ENCODE peak calls at places on chromosomes 3 and 15, in four cellular contexts. G is HCT116, X is K562, Z is HepG2. C is an unnamed sample.

GRCh38 chr3:23877324-23877980 is 39.3 kb downstream of the NKIRAS1 start:
- DNase-seq in Z (peak; percentile 25), G (no peak), X (no peak), C (no peak)

GRCh38 chr3:139112230-139112558 is 67.5 kb upstream of the PRR23C start:
- DNase-seq in Z (no peak), X (no peak), G (no peak), C (no peak)

GRCh38 chr3:20575153-20575552 is 389.1 kb upstream of the SGO1 start:
- DNase-seq in Z (no peak), X (no peak), G (no peak), C (no peak)

GRCh38 chr15:51917493-51917892 is 54.1 kb downstream of the LEO1 start:
- DNase-seq in G (peak; percentile 64), Z (peak; percentile 50), X (peak; percentile 29), C (peak; percentile 33)

GRCh38 chr3:36480916-36481648 is 100.8 kb downstream of the STAC start:
- DNase-seq in G (no peak), Z (no peak), X (no peak), C (no peak)

GRCh38 chr3:131526801-131527347 is 24.1 kb upstream of the MRPL3 start:
- DNase-seq in Z (peak; percentile 32), X (peak; percentile 34), G (no peak), C (peak; percentile 49)

GRCh38 chr15:65110676-65111292 is 4.2 kb downstream of the UBAP1L start:
- DNase-seq in X (no peak), Z (no peak), G (no peak), C (no peak)

GRCh38 chr3:189270248-189270832 is 98.6 kb downstream of the TPRG1 start:
- DNase-seq in G (peak; percentile 73), X (no peak), Z (peak; percentile 47), C (peak; percentile 63)

GRCh38 chr3:39548282-39548681 is 80.8 kb downstream of the MOBP start:
- DNase-seq in X (no peak), Z (no peak), G (no peak), C (no peak)

GRCh38 chr15:33242165-33242564 is 47.7 kb upstream of the FMN1 start:
- DNase-seq in G (no peak), X (no peak), Z (peak; percentile 10), C (no peak)

GRCh38 chr3:196650740-196651311 is 11.3 kb downstream of the NRROS start:
- DNase-seq in G (no peak), Z (peak; percentile 36), X (peak; percentile 45), C (no peak)

GRCh38 chr3:117562000-117562399 is 852.4 kb downstream of the TUSC7 start:
- DNase-seq in X (no peak), G (no peak), Z (no peak), C (no peak)

GRCh38 chr3:169760479-169760878 is 4.4 kb downstream of the TERC start:
- DNase-seq in Z (no peak), G (no peak), X (peak; percentile 33), C (no peak)

GRCh38 chr3:100682056-100682853 is 27.0 kb upstream of the TFG start:
- DNase-seq in G (no peak), X (no peak), Z (no peak), C (no peak)

GRCh38 chr3:133917144-133917543 is 21.5 kb upstream of the RAB6B start:
- DNase-seq in Z (no peak), X (no peak), G (no peak), C (no peak)

GRCh38 chr3:4571690-4572334 is 78.7 kb downstream of the ITPR1 start:
- DNase-seq in X (no peak), G (no peak), Z (peak; percentile 69), C (no peak)

GRCh38 chr3:186218423-186218822 is 109.5 kb upstream of the ETV5 start:
- DNase-seq in G (no peak), Z (no peak), X (no peak), C (no peak)

GRCh38 chr3:45187597-45188210 is 38.4 kb downstream of the TMEM158 start:
- DNase-seq in Z (no peak), G (no peak), X (no peak), C (no peak)

GRCh38 chr3:70471464-70472342 is 159.3 kb upstream of the MDFIC2 start:
- DNase-seq in X (no peak), G (no peak), Z (no peak), C (no peak)

GRCh38 chr15:85311647-85312046 is 68.8 kb upstream of the AKAP13 start:
- DNase-seq in Z (no peak), G (no peak), X (no peak), C (no peak)

GRCh38 chr3:45976191-45977091 is 19.2 kb downstream of the FYCO1 start:
- DNase-seq in X (no peak), Z (no peak), G (no peak), C (no peak)

GRCh38 chr15:101267320-101268104 is 9.8 kb downstream of the SELENOS start:
- DNase-seq in X (peak; percentile 23), Z (no peak), G (no peak), C (no peak)

GRCh38 chr3:8742921-8743605 is 9.5 kb downstream of the CAV3 start:
- DNase-seq in Z (no peak), G (no peak), X (no peak), C (no peak)

GRCh38 chr3:104460477-104461406 is 906.0 kb upstream of the ALCAM start:
- DNase-seq in X (no peak), G (peak; percentile 35), Z (no peak), C (peak; percentile 47)

GRCh38 chr3:182979719-182980191 is 583 bp downstream of the DCUN1D1 start:
- DNase-seq in G (no peak), Z (peak; percentile 12), X (peak; percentile 24), C (no peak)

GRCh38 chr3:49718419-49719213 is 868 bp downstream of the AMIGO3 start:
- DNase-seq in X (no peak), G (no peak), Z (no peak), C (no peak)

GRCh38 chr3:32910954-32911353 is 40.5 kb upstream of the CCR4 start:
- DNase-seq in X (no peak), G (no peak), Z (no peak), C (no peak)

GRCh38 chr3:32909999-32910398 is 41.4 kb upstream of the CCR4 start:
- DNase-seq in Z (no peak), G (no peak), X (peak; percentile 2), C (no peak)

GRCh38 chr3:32912046-32912445 is 39.4 kb upstream of the CCR4 start:
- DNase-seq in X (no peak), G (no peak), Z (no peak), C (no peak)

GRCh38 chr3:32913790-32914446 is 37.5 kb upstream of the CCR4 start:
- DNase-seq in Z (no peak), G (no peak), X (no peak), C (no peak)
- TF ChIP-seq YY1 in Z (no peak), G (no peak), X (no peak), C (no peak)

GRCh38 chr15:27855137-27855536 is 244.0 kb downstream of the OCA2 start:
- DNase-seq in X (no peak), G (no peak), Z (no peak), C (no peak)

GRCh38 chr15:27851811-27852210 is 247.3 kb downstream of the OCA2 start:
- DNase-seq in G (no peak), X (no peak), Z (no peak), C (no peak)

GRCh38 chr15:27853624-27854455 is 245.3 kb downstream of the OCA2 start:
- DNase-seq in G (no peak), X (no peak), Z (no peak), C (no peak)

GRCh38 chr15:27850961-27851636 is 248.0 kb downstream of the OCA2 start:
- DNase-seq in Z (no peak), G (no peak), X (no peak), C (no peak)

DNA sequence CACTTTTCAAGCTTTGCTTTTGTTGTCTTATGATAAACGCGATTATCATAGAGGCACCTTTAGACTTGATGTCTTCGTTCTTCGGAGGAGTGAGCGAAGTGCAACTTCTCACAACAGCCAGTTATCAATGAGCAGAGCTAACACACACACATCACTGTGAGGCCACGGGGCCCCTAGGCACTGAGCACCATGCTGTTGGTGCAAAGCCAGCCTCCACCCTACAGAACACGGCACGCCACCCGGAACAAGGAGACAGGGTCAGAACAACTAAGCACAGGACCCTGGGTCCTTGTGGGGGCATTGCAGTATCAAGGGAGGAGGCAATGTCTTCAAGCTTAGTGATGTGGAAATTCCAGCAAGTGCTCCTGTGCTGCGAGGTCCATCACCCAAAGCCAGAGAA is 244.5 kb downstream of the OCA2 start:
- DNase-seq in G (no peak), Z (no peak), X (no peak), C (no peak)
- H3K36me3 ChIP-seq in G (no peaks in the 10 kb centered on the region), Z (no peaks in the 10 kb centered on the region), X (no peaks in the 10 kb centered on the region), C (no peaks in the 10 kb centered on the region)

GRCh38 chr3:187667526-187667925 is 2.7 kb downstream of the SST start:
- DNase-seq in X (no peak), G (no peak), Z (peak; percentile 9), C (no peak)
- TF ChIP-seq ZNF274 in X (no peak), G (no peak), Z (no peak), C (no peak)

DNA sequence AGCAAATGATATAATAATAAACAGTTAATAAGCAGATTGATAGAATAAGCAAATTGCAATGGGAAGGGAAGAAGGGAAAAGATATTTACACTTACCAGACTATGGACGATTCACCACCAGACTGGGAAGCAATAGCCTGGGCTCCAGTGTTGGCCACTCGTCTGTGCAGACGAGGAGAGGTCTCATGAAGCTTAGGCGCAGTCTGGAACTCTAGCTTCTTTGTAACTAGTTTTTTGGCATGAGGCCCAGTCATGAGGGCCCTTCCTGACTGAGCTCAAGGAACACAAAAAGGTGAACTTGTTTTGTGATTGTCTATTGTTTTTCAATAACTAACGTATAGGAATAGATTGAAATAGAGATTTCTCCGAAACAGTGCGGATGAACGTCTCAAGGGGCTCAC is 63.3 kb upstream of the GATM start:
- DNase-seq in Z (peak; percentile 21), G (no peak), X (no peak), C (no peak)
- TF ChIP-seq YY1 in Z (no peak), G (no peak), X (no peak), C (no peak)

GRCh38 chr3:12934431-12934830 is 93.1 kb upstream of the RPL32 start:
- DNase-seq in X (no peak), Z (no peak), G (no peak), C (no peak)
- H3K36me3 ChIP-seq in X (peaks cover 83% of the 10 kb centered on the region), Z (peaks cover 95% of the 10 kb centered on the region), G (no peaks in the 10 kb centered on the region), C (peaks cover 95% of the 10 kb centered on the region)

DNA sequence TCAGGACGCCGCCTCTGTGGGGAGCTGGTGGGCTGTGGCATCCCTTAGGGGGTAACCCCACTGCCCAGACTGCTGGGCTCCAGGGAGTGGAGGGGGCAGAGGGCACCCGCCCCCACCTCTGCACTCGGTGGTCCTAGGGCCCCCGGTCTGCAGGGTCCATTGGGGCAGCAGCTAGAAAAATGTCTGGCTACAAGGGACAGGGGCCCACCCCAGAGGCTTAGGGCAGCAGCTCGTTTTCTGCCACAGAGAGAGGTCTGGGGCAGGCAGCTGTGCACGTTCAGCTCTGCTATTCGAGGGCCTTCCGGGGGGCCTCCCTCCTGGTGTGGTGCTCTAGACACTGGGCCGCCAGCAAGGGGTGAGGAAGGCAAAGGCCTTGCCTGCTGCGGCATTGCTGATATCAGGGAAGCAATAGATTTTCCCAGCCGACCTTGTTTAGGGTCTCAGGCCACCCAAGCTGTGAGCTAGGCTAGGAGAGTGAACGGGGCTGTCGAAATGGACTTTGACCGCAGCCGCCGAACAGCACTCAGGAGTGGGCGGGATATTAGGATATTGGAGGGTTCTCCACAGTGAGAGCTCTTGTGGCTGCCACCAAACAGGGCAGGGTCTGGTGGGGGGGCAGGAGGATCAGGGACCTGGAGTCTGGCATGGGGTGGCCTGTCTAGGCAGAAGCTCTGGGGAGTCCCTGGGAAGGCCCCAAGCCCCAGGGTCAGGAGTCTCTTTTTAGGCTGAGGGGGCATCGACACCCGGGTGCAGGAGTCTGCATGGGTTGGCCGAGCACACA is 61.4 kb upstream of the KLF13 start:
- DNase-seq in X (no peak), Z (peak; percentile 79), G (no peak), C (no peak)
- TF ChIP-seq ZNF274 in X (no peak), Z (peak; percentile 16), G (no peak), C (no peak)

C was measured in NT2/D1.